ENCODE peak calls at places on chromosome 4, in nine cellular contexts. I is CD8-positive, alpha-beta memory T cell; U is A673; Q is NCI-H1105; D is left colon; X is stimulated activated CD8-positive, alpha-beta memory T cell treated with anti-CD3 and anti-CD28 coated beads, Interleukin-7, amount 100 ng/mL, for 24 hours; J is retinal pigment epithelial cell; S is NCI-H2107; T is EH. G is an unnamed sample.

GRCh38 chr4:183241322-183241640 is 78.8 kb downstream of the CLDN22 start:
- DNase-seq in I (no peak), U (no peak), Q (no peak), D (no peak), X (no peak), J (peak), S (no peak), T (peak), G (no peak)

GRCh38 chr4:125277827-125278226 is 36.9 kb upstream of the FAT4 start:
- DNase-seq in I (no peak), U (no peak), Q (no peak), D (no peak), X (no peak), J (no peak), S (no peak), T (no peak), G (no peak)

GRCh38 chr4:37666625-37667071 is 19.5 kb downstream of the RELL1 start:
- DNase-seq in I (no peak), U (no peak), Q (no peak), D (peak), X (no peak), J (peak), S (no peak), T (peak), G (no peak)

GRCh38 chr4:145776208-145776607 is 96.3 kb downstream of the C4orf51 start:
- DNase-seq in I (no peak), U (no peak), Q (no peak), D (no peak), X (no peak), J (no peak), S (no peak), T (no peak), G (no peak)

GRCh38 chr4:153603258-153603657 is 80.8 kb upstream of the TLR2 start:
- DNase-seq in I (no peak), U (no peak), Q (no peak), D (no peak), X (no peak), J (no peak), S (no peak), T (no peak), G (no peak)

GRCh38 chr4:112172180-112172579 is 26.9 kb downstream of the FAM241A start:
- DNase-seq in I (no peak), U (no peak), Q (no peak), D (no peak), X (no peak), J (no peak), S (no peak), T (no peak), G (no peak)

GRCh38 chr4:125085-125820 is 952 bp downstream of the ZNF718 start:
- DNase-seq in I (no peak), U (peak), Q (no peak), D (peak), X (no peak), J (peak), S (no peak), T (peak), G (no peak)

GRCh38 chr4:80615099-80615498 is 279.6 kb downstream of the CFAP299 start:
- DNase-seq in I (no peak), U (no peak), Q (no peak), D (no peak), X (no peak), J (no peak), S (no peak), T (no peak), G (no peak)

GRCh38 chr4:77818667-77819408 is at the start of gene CNOT6L:
- DNase-seq in I (peak), U (peak), Q (peak), D (peak), X (peak), J (peak), S (peak), T (peak), G (peak)

GRCh38 chr4:107794001-107794400 is 30.7 kb upstream of the SGMS2 start:
- DNase-seq in I (no peak), U (no peak), Q (no peak), D (peak), X (no peak), J (peak), S (no peak), T (peak), G (no peak)

GRCh38 chr4:8269535-8270417 is at the start of gene HTRA3:
- DNase-seq in I (no peak), U (no peak), Q (no peak), D (no peak), X (no peak), J (no peak), S (no peak), T (peak), G (no peak)

GRCh38 chr4:33160126-33160525 is 2440.0 kb downstream of the PCDH7 start:
- DNase-seq in I (no peak), U (peak), Q (no peak), D (no peak), X (no peak), J (no peak), S (no peak), T (peak), G (no peak)

GRCh38 chr4:38094419-38094818 is 134.2 kb downstream of the PTTG2 start:
- DNase-seq in I (no peak), U (no peak), Q (no peak), D (no peak), X (no peak), J (no peak), S (no peak), T (no peak), G (no peak)

GRCh38 chr4:108940086-108941033 is 177.5 kb upstream of the ETNPPL start:
- DNase-seq in I (no peak), U (peak), Q (no peak), D (no peak), X (no peak), J (no peak), S (no peak), T (no peak), G (no peak)

GRCh38 chr4:186701273-186701672 is 22.4 kb downstream of the FAT1 start:
- DNase-seq in I (no peak), U (peak), Q (no peak), D (no peak), X (no peak), J (no peak), S (peak), T (peak), G (no peak)

GRCh38 chr4:72107456-72107855 is 75.7 kb downstream of the NPFFR2 start:
- DNase-seq in I (no peak), U (no peak), Q (no peak), D (no peak), X (no peak), J (no peak), S (no peak), T (no peak), G (no peak)

GRCh38 chr4:3792813-3793212 is 26.6 kb downstream of the ADRA2C start:
- DNase-seq in I (no peak), U (no peak), Q (no peak), D (no peak), X (no peak), J (no peak), S (no peak), T (no peak), G (no peak)

GRCh38 chr4:131644619-131645018 is 1504.5 kb upstream of the PCDH10 start:
- DNase-seq in I (no peak), U (peak), Q (no peak), D (no peak), X (no peak), J (no peak), S (no peak), T (peak), G (no peak)

GRCh38 chr4:137514401-137515116 is 17.7 kb downstream of the PCDH18 start:
- DNase-seq in I (no peak), U (no peak), Q (no peak), D (no peak), X (no peak), J (no peak), S (no peak), T (peak), G (no peak)

GRCh38 chr4:78846258-78846657 is 70.1 kb downstream of the BMP2K start:
- DNase-seq in I (no peak), U (no peak), Q (no peak), D (no peak), X (no peak), J (no peak), S (no peak), T (peak), G (no peak)

GRCh38 chr4:188025476-188025875 is 29.9 kb downstream of the ZFP42 start:
- DNase-seq in I (no peak), U (no peak), Q (peak), D (no peak), X (no peak), J (no peak), S (no peak), T (no peak), G (no peak)

GRCh38 chr4:76614589-76614988 is 179.6 kb downstream of the SHROOM3 start:
- DNase-seq in I (no peak), U (no peak), Q (no peak), D (no peak), X (no peak), J (no peak), S (no peak), T (peak), G (no peak)

GRCh38 chr4:139521764-139522373 is 34.1 kb downstream of the SETD7 start:
- DNase-seq in I (no peak), U (no peak), Q (no peak), D (no peak), X (no peak), J (no peak), S (no peak), T (no peak), G (no peak)

GRCh38 chr4:111512081-111512774 is 633.0 kb upstream of the FAM241A start:
- DNase-seq in I (no peak), U (peak), Q (no peak), D (no peak), X (no peak), J (peak), S (no peak), T (peak), G (no peak)

GRCh38 chr4:173469622-173470021 is 60.4 kb downstream of the HAND2 start:
- DNase-seq in I (no peak), U (no peak), Q (no peak), D (no peak), X (no peak), J (no peak), S (no peak), T (no peak), G (no peak)

GRCh38 chr4:47287735-47288134 is 175.8 kb downstream of the COMMD8 start:
- DNase-seq in I (no peak), U (peak), Q (no peak), D (no peak), X (no peak), J (peak), S (no peak), T (peak), G (no peak)

GRCh38 chr4:119300072-119300387 is 21.9 kb downstream of the FABP2 start:
- DNase-seq in I (no peak), U (no peak), Q (no peak), D (peak), X (peak), J (no peak), S (no peak), T (peak), G (no peak)

GRCh38 chr4:40121515-40121914 is 64.9 kb downstream of the N4BP2 start:
- DNase-seq in I (no peak), U (peak), Q (no peak), D (no peak), X (no peak), J (peak), S (no peak), T (peak), G (peak)

GRCh38 chr4:34492414-34492813 is 1751.9 kb downstream of the ARAP2 start:
- DNase-seq in I (no peak), U (no peak), Q (no peak), D (no peak), X (no peak), J (no peak), S (no peak), T (no peak), G (no peak)

GRCh38 chr4:169342906-169343560 is 72.3 kb upstream of the SH3RF1 start:
- DNase-seq in I (no peak), U (no peak), Q (no peak), D (no peak), X (no peak), J (no peak), S (no peak), T (peak), G (no peak)

GRCh38 chr4:122827258-122827887 is 742 bp downstream of the FGF2 start:
- DNase-seq in I (peak), U (peak), Q (no peak), D (peak), X (no peak), J (no peak), S (no peak), T (peak), G (peak)

G was measured in KG1.